ENCODE peak calls at places on chromosome 20, in seven cellular contexts. One of them, this sample, is unnamed.

GRCh38 chr20:32333181-32333987 is 24.7 kb upstream of the ASXL1 start:
- DNase-seq in NCI-H1092 treated with DMSO at 0.1 percent for 48 hours: no peak
- DNase-seq in right lobe of liver: no peak
- DNase-seq in AG09319: no peak
- DNase-seq in LoVo: no peak
- DNase-seq in cardiac muscle cell: no peak
- DNase-seq in activated T-helper 9 cell treated with anti-CD3 and anti-CD28 coated beads, Interleukin-2, amount 50 U/mL, for 16 hours: no peak
- DNase-seq in this sample: no peak

GRCh38 chr20:25083773-25084615 is 2.1 kb upstream of the VSX1 start:
- DNase-seq in NCI-H1092 treated with DMSO at 0.1 percent for 48 hours: no peak
- DNase-seq in right lobe of liver: no peak
- DNase-seq in AG09319: no peak
- DNase-seq in LoVo: no peak
- DNase-seq in cardiac muscle cell: no peak
- DNase-seq in activated T-helper 9 cell treated with anti-CD3 and anti-CD28 coated beads, Interleukin-2, amount 50 U/mL, for 16 hours: no peak
- DNase-seq in this sample: peak; percentile 64

GRCh38 chr20:54469952-54470351 is 5.4 kb upstream of the DOK5 start:
- DNase-seq in NCI-H1092 treated with DMSO at 0.1 percent for 48 hours: no peak
- DNase-seq in right lobe of liver: no peak
- DNase-seq in AG09319: no peak
- DNase-seq in LoVo: no peak
- DNase-seq in cardiac muscle cell: peak; percentile 4
- DNase-seq in activated T-helper 9 cell treated with anti-CD3 and anti-CD28 coated beads, Interleukin-2, amount 50 U/mL, for 16 hours: no peak
- DNase-seq in this sample: no peak

GRCh38 chr20:58209652-58210397 is 18.6 kb downstream of the ANKRD60 start:
- DNase-seq in NCI-H1092 treated with DMSO at 0.1 percent for 48 hours: peak; percentile 35
- DNase-seq in right lobe of liver: peak; percentile 86
- DNase-seq in AG09319: peak; percentile 31
- DNase-seq in LoVo: peak; percentile 78
- DNase-seq in cardiac muscle cell: peak; percentile 89
- DNase-seq in activated T-helper 9 cell treated with anti-CD3 and anti-CD28 coated beads, Interleukin-2, amount 50 U/mL, for 16 hours: peak; percentile 81
- DNase-seq in this sample: peak; percentile 96

GRCh38 chr20:36676701-36677421 is 30.9 kb upstream of the SLA2 start:
- DNase-seq in NCI-H1092 treated with DMSO at 0.1 percent for 48 hours: no peak
- DNase-seq in right lobe of liver: no peak
- DNase-seq in AG09319: no peak
- DNase-seq in LoVo: no peak
- DNase-seq in cardiac muscle cell: peak; percentile 93
- DNase-seq in activated T-helper 9 cell treated with anti-CD3 and anti-CD28 coated beads, Interleukin-2, amount 50 U/mL, for 16 hours: no peak
- DNase-seq in this sample: no peak

GRCh38 chr20:19986419-19986818 is 30.7 kb upstream of the NAA20 start:
- DNase-seq in NCI-H1092 treated with DMSO at 0.1 percent for 48 hours: no peak
- DNase-seq in right lobe of liver: no peak
- DNase-seq in AG09319: no peak
- DNase-seq in LoVo: no peak
- DNase-seq in cardiac muscle cell: no peak
- DNase-seq in activated T-helper 9 cell treated with anti-CD3 and anti-CD28 coated beads, Interleukin-2, amount 50 U/mL, for 16 hours: no peak
- DNase-seq in this sample: no peak

GRCh38 chr20:37602634-37603033 is 75.0 kb upstream of the BLCAP start:
- DNase-seq in NCI-H1092 treated with DMSO at 0.1 percent for 48 hours: no peak
- DNase-seq in right lobe of liver: no peak
- DNase-seq in AG09319: no peak
- DNase-seq in LoVo: no peak
- DNase-seq in cardiac muscle cell: no peak
- DNase-seq in activated T-helper 9 cell treated with anti-CD3 and anti-CD28 coated beads, Interleukin-2, amount 50 U/mL, for 16 hours: no peak
- DNase-seq in this sample: no peak

GRCh38 chr20:58077282-58077681 is 151.2 kb downstream of the ANKRD60 start:
- DNase-seq in NCI-H1092 treated with DMSO at 0.1 percent for 48 hours: no peak
- DNase-seq in right lobe of liver: no peak
- DNase-seq in AG09319: no peak
- DNase-seq in LoVo: no peak
- DNase-seq in cardiac muscle cell: no peak
- DNase-seq in activated T-helper 9 cell treated with anti-CD3 and anti-CD28 coated beads, Interleukin-2, amount 50 U/mL, for 16 hours: no peak
- DNase-seq in this sample: no peak

GRCh38 chr20:34711813-34712430 is 7.8 kb downstream of the TP53INP2 start:
- DNase-seq in NCI-H1092 treated with DMSO at 0.1 percent for 48 hours: no peak
- DNase-seq in right lobe of liver: no peak
- DNase-seq in AG09319: no peak
- DNase-seq in LoVo: no peak
- DNase-seq in cardiac muscle cell: no peak
- DNase-seq in activated T-helper 9 cell treated with anti-CD3 and anti-CD28 coated beads, Interleukin-2, amount 50 U/mL, for 16 hours: no peak
- DNase-seq in this sample: no peak

GRCh38 chr20:10079964-10080363 is 45.2 kb downstream of the ANKEF1 start:
- DNase-seq in NCI-H1092 treated with DMSO at 0.1 percent for 48 hours: no peak
- DNase-seq in right lobe of liver: no peak
- DNase-seq in AG09319: peak; percentile 89
- DNase-seq in LoVo: no peak
- DNase-seq in cardiac muscle cell: no peak
- DNase-seq in activated T-helper 9 cell treated with anti-CD3 and anti-CD28 coated beads, Interleukin-2, amount 50 U/mL, for 16 hours: no peak
- DNase-seq in this sample: no peak

GRCh38 chr20:50569864-50570836 is 60.0 kb downstream of the PTPN1 start:
- DNase-seq in NCI-H1092 treated with DMSO at 0.1 percent for 48 hours: no peak
- DNase-seq in right lobe of liver: no peak
- DNase-seq in AG09319: no peak
- DNase-seq in LoVo: no peak
- DNase-seq in cardiac muscle cell: no peak
- DNase-seq in activated T-helper 9 cell treated with anti-CD3 and anti-CD28 coated beads, Interleukin-2, amount 50 U/mL, for 16 hours: no peak
- DNase-seq in this sample: no peak

GRCh38 chr20:13525225-13525940 is 113.3 kb downstream of the TASP1 start:
- DNase-seq in NCI-H1092 treated with DMSO at 0.1 percent for 48 hours: no peak
- DNase-seq in right lobe of liver: no peak
- DNase-seq in AG09319: peak; percentile 75
- DNase-seq in LoVo: no peak
- DNase-seq in cardiac muscle cell: no peak
- DNase-seq in activated T-helper 9 cell treated with anti-CD3 and anti-CD28 coated beads, Interleukin-2, amount 50 U/mL, for 16 hours: no peak
- DNase-seq in this sample: no peak

GRCh38 chr20:32980131-32980941 is 23.9 kb downstream of the SUN5 start:
- DNase-seq in NCI-H1092 treated with DMSO at 0.1 percent for 48 hours: peak; percentile 87
- DNase-seq in right lobe of liver: no peak
- DNase-seq in AG09319: no peak
- DNase-seq in LoVo: no peak
- DNase-seq in cardiac muscle cell: no peak
- DNase-seq in activated T-helper 9 cell treated with anti-CD3 and anti-CD28 coated beads, Interleukin-2, amount 50 U/mL, for 16 hours: no peak
- DNase-seq in this sample: no peak

GRCh38 chr20:57659131-57659788 is 39.0 kb upstream of the ZBP1 start:
- DNase-seq in NCI-H1092 treated with DMSO at 0.1 percent for 48 hours: no peak
- DNase-seq in right lobe of liver: no peak
- DNase-seq in AG09319: no peak
- DNase-seq in LoVo: no peak
- DNase-seq in cardiac muscle cell: no peak
- DNase-seq in activated T-helper 9 cell treated with anti-CD3 and anti-CD28 coated beads, Interleukin-2, amount 50 U/mL, for 16 hours: no peak
- DNase-seq in this sample: no peak

GRCh38 chr20:59564171-59564570 is 40.2 kb upstream of the PHACTR3 start:
- DNase-seq in NCI-H1092 treated with DMSO at 0.1 percent for 48 hours: no peak
- DNase-seq in right lobe of liver: no peak
- DNase-seq in AG09319: no peak
- DNase-seq in LoVo: no peak
- DNase-seq in cardiac muscle cell: no peak
- DNase-seq in activated T-helper 9 cell treated with anti-CD3 and anti-CD28 coated beads, Interleukin-2, amount 50 U/mL, for 16 hours: no peak
- DNase-seq in this sample: no peak

GRCh38 chr20:23143098-23143497 is 57.0 kb upstream of the CD93 start:
- DNase-seq in NCI-H1092 treated with DMSO at 0.1 percent for 48 hours: no peak
- DNase-seq in right lobe of liver: peak; percentile 40
- DNase-seq in AG09319: no peak
- DNase-seq in LoVo: peak; percentile 37
- DNase-seq in cardiac muscle cell: peak; percentile 37
- DNase-seq in activated T-helper 9 cell treated with anti-CD3 and anti-CD28 coated beads, Interleukin-2, amount 50 U/mL, for 16 hours: no peak
- DNase-seq in this sample: no peak

This sample was measured in stimulated activated CD4-positive, alpha-beta T cell treated with anti-CD3 and anti-CD28 coated beads, Interleukin-2, amount 100 ng/mL, for 48 hours.